ENCODE peak calls at places on chromosomes 1 and 21, in six cellular contexts. R, V, M, Z, U and W are unnamed samples.
A peak's percentile ranks its signal among the peaks of the same experiment; 100 is the strongest.

GRCh38 chr21:34887729-34888568 is 161.2 kb downstream of the RUNX1 start:
- DNase-seq in R (peak; percentile 75), V (peak; percentile 89), M (peak; percentile 95), Z (peak; percentile 77), U (peak; percentile 78), W (peak; percentile 91)

GRCh38 chr1:99943238-99943794 is 26.5 kb upstream of the SLC35A3 start:
- DNase-seq in R (no peak), V (no peak), M (no peak), Z (no peak), U (no peak), W (peak; percentile 3)

GRCh38 chr1:51648180-51649109 is 31.6 kb downstream of the OSBPL9 start:
- DNase-seq in R (no peak), V (no peak), M (no peak), Z (no peak), U (no peak), W (no peak)

GRCh38 chr1:243731301-243731891 is 118.6 kb downstream of the AKT3 start:
- DNase-seq in R (no peak), V (no peak), M (no peak), Z (no peak), U (no peak), W (peak; percentile 59)

GRCh38 chr1:215321802-215322201 is 239.3 kb downstream of the KCNK2 start:
- DNase-seq in R (no peak), V (no peak), M (no peak), Z (no peak), U (no peak), W (no peak)

GRCh38 chr1:2194898-2195673 is 514 bp upstream of the FAAP20 start:
- DNase-seq in R (peak; percentile 84), V (peak; percentile 76), M (peak; percentile 80), Z (peak; percentile 86), U (no peak), W (no peak)

GRCh38 chr1:84505167-84506001 is 802 bp upstream of the SPATA1 start:
- DNase-seq in R (no peak), V (no peak), M (peak; percentile 59), Z (no peak), U (no peak), W (no peak)

GRCh38 chr1:153841463-153841994 is 66.3 kb downstream of the SLC27A3 start:
- DNase-seq in R (no peak), V (no peak), M (no peak), Z (no peak), U (no peak), W (no peak)

GRCh38 chr1:160436975-160437374 is 36.6 kb downstream of the VANGL2 start:
- DNase-seq in R (no peak), V (no peak), M (no peak), Z (no peak), U (no peak), W (no peak)

GRCh38 chr1:25861316-25862286 is 2.3 kb upstream of the AUNIP start:
- DNase-seq in R (no peak), V (no peak), M (peak; percentile 47), Z (no peak), U (no peak), W (no peak)

GRCh38 chr1:2441746-2442145 is 29.4 kb upstream of the PEX10 start:
- DNase-seq in R (no peak), V (no peak), M (no peak), Z (no peak), U (no peak), W (no peak)

GRCh38 chr1:70745199-70745598 is 302.4 kb downstream of the PTGER3 start:
- DNase-seq in R (no peak), V (no peak), M (no peak), Z (no peak), U (no peak), W (no peak)

GRCh38 chr1:72485786-72486185 is 203.4 kb upstream of the NEGR1 start:
- DNase-seq in R (no peak), V (no peak), M (no peak), Z (no peak), U (no peak), W (no peak)

GRCh38 chr21:33760641-33761103 is 118.4 kb downstream of the ITSN1 start:
- DNase-seq in R (no peak), V (no peak), M (no peak), Z (no peak), U (no peak), W (peak; percentile 43)

GRCh38 chr1:174870319-174870718 is 129.4 kb upstream of the CACYBP start:
- DNase-seq in R (no peak), V (no peak), M (no peak), Z (no peak), U (no peak), W (no peak)

GRCh38 chr1:180911640-180912161 is 996 bp upstream of the KIAA1614 start:
- DNase-seq in R (no peak), V (no peak), M (no peak), Z (no peak), U (no peak), W (no peak)

GRCh38 chr1:205714190-205714905 is 34.0 kb upstream of the SLC45A3 start:
- DNase-seq in R (no peak), V (no peak), M (no peak), Z (no peak), U (no peak), W (no peak)

GRCh38 chr1:212242288-212242984 is 42.8 kb upstream of the PPP2R5A start:
- DNase-seq in R (no peak), V (no peak), M (no peak), Z (no peak), U (no peak), W (no peak)

GRCh38 chr21:25670726-25671125 is 31.7 kb downstream of the JAM2 start:
- DNase-seq in R (no peak), V (no peak), M (no peak), Z (no peak), U (no peak), W (no peak)

GRCh38 chr1:197356723-197357533 is 88.9 kb downstream of the CRB1 start:
- DNase-seq in R (no peak), V (no peak), M (peak; percentile 50), Z (no peak), U (peak; percentile 25), W (peak; percentile 15)

GRCh38 chr1:180002437-180002836 is 47.8 kb downstream of the CEP350 start:
- DNase-seq in R (no peak), V (no peak), M (no peak), Z (no peak), U (no peak), W (no peak)

GRCh38 chr1:101781437-101781836 is 215.3 kb downstream of the OLFM3 start:
- DNase-seq in R (no peak), V (no peak), M (peak; percentile 21), Z (no peak), U (no peak), W (no peak)

GRCh38 chr1:228272831-228273571 is 65.2 kb downstream of the OBSCN start:
- DNase-seq in R (no peak), V (no peak), M (no peak), Z (no peak), U (no peak), W (no peak)

GRCh38 chr1:40926441-40926840 is 53.1 kb upstream of the CTPS1 start:
- DNase-seq in R (no peak), V (no peak), M (no peak), Z (no peak), U (no peak), W (no peak)

GRCh38 chr1:6601865-6602668 is 602 bp downstream of the KLHL21 start:
- DNase-seq in R (no peak), V (no peak), M (peak; percentile 56), Z (peak; percentile 13), U (no peak), W (no peak)

GRCh38 chr1:222618001-222618879 is at the start of gene MIA3:
- DNase-seq in R (peak; percentile 79), V (no peak), M (peak; percentile 63), Z (peak; percentile 51), U (no peak), W (no peak)

GRCh38 chr1:82932727-82933126 is 1066.2 kb downstream of the TTLL7 start:
- DNase-seq in R (no peak), V (no peak), M (no peak), Z (no peak), U (no peak), W (no peak)

GRCh38 chr1:32870615-32871363 is at the start of gene FNDC5:
- DNase-seq in R (no peak), V (no peak), M (no peak), Z (no peak), U (no peak), W (no peak)

GRCh38 chr1:156103521-156103947 is 11.0 kb upstream of the LMNA start:
- DNase-seq in R (no peak), V (no peak), M (peak; percentile 80), Z (no peak), U (no peak), W (no peak)

GRCh38 chr1:241610056-241610815 is 29.9 kb downstream of the CHML start:
- DNase-seq in R (no peak), V (no peak), M (no peak), Z (no peak), U (no peak), W (no peak)

GRCh38 chr1:230314142-230314470 is 112.0 kb downstream of the PGBD5 start:
- DNase-seq in R (no peak), V (no peak), M (no peak), Z (no peak), U (no peak), W (no peak)

GRCh38 chr1:41683681-41684500 is 199.4 kb upstream of the EDN2 start:
- DNase-seq in R (no peak), V (no peak), M (peak; percentile 70), Z (no peak), U (no peak), W (no peak)

GRCh38 chr1:8718878-8719361 is 98.5 kb downstream of the RERE start:
- DNase-seq in R (no peak), V (no peak), M (no peak), Z (no peak), U (no peak), W (no peak)

GRCh38 chr1:224901087-224901486 is 28.4 kb upstream of the DNAH14 start:
- DNase-seq in R (no peak), V (no peak), M (no peak), Z (no peak), U (no peak), W (no peak)